ENCODE peak calls at places on chromosomes 13 and 19, in ten cellular contexts. J is EL; K is WTC11; S is H4; T is Caco-2; X is GDM1; V is stimulated activated CD4-positive, alpha-beta T cell treated with anti-CD3 and anti-CD28 coated beads, Interleukin-4, amount 100 ng/mL, for 1 hour; L is fibroblast of pulmonary artery; G is cardiac fibroblast; O is Daoy. H is an unnamed sample.

GRCh38 chr13:43057653-43058317 is 34.4 kb downstream of the DNAJC15 start:
- DNase-seq in V (no peak), K (peak; percentile 23), T (no peak), S (peak; percentile 25), J (peak; percentile 42), X (no peak), O (peak; percentile 61), G (peak; percentile 24), L (peak; percentile 33), H (no peak)

GRCh38 chr13:110455941-110456340 is 105.6 kb downstream of the RAB20 start:
- DNase-seq in G (peak; percentile 82), L (peak; percentile 76), K (peak; percentile 84), S (peak; percentile 80), V (peak; percentile 60), O (peak; percentile 75), X (peak; percentile 79), T (peak; percentile 93), J (peak; percentile 44), H (peak; percentile 78)

GRCh38 chr13:20828540-20829364 is 55.0 kb upstream of the EEF1AKMT1 start:
- DNase-seq in S (peak; percentile 45), J (peak; percentile 71), V (no peak), G (peak; percentile 75), L (peak; percentile 72), K (no peak), X (peak; percentile 41), O (peak; percentile 31), T (no peak), H (peak; percentile 81)

GRCh38 chr19:49852631-49853126 is 1.7 kb downstream of the PTOV1 start:
- DNase-seq in V (no peak), O (no peak), X (no peak), K (no peak), T (no peak), S (no peak), G (no peak), L (no peak), J (no peak), H (peak; percentile 39)

GRCh38 chr13:100544866-100545683 is 43.5 kb downstream of the GGACT start:
- DNase-seq in T (no peak), K (no peak), X (no peak), L (no peak), V (no peak), O (no peak), G (no peak), S (no peak), J (no peak), H (no peak)

GRCh38 chr19:789473-790052 is 7.7 kb upstream of the PTBP1 start:
- DNase-seq in J (no peak), L (no peak), K (peak; percentile 66), G (peak; percentile 37), S (no peak), T (no peak), V (no peak), X (peak; percentile 37), O (peak; percentile 29), H (peak; percentile 23)

GRCh38 chr19:42324655-42325307 is 654 bp upstream of the MEGF8 start:
- DNase-seq in T (no peak), X (no peak), J (no peak), S (no peak), L (no peak), V (no peak), O (no peak), K (peak; percentile 36), G (no peak), H (no peak)

GRCh38 chr13:64154514-64154913 is 2738.9 kb upstream of the PCDH20 start:
- DNase-seq in G (peak; percentile 55), O (no peak), S (peak; percentile 25), K (no peak), X (no peak), J (peak; percentile 24), V (no peak), T (no peak), L (peak; percentile 55), H (no peak)

GRCh38 chr19:2546128-2547032 is 70.5 kb downstream of the GADD45B start:
- DNase-seq in K (peak; percentile 67), J (no peak), X (no peak), G (peak; percentile 73), S (no peak), V (no peak), L (no peak), T (no peak), O (no peak), H (no peak)

GRCh38 chr13:78197231-78197630 is 278.6 kb upstream of the EDNRB start:
- DNase-seq in O (no peak), T (no peak), K (no peak), G (no peak), J (no peak), V (no peak), S (no peak), L (no peak), X (no peak), H (peak; percentile 57)

GRCh38 chr19:45790942-45791341 is 1.7 kb downstream of the DMWD start:
- DNase-seq in T (no peak), G (no peak), K (no peak), O (no peak), V (no peak), J (no peak), X (peak; percentile 72), L (no peak), S (no peak), H (no peak)

GRCh38 chr13:76836311-76836710 is 49.9 kb downstream of the KCTD12 start:
- DNase-seq in S (no peak), T (no peak), K (no peak), G (peak; percentile 38), J (peak; percentile 50), O (peak; percentile 35), V (no peak), X (no peak), L (no peak), H (peak; percentile 20)

GRCh38 chr19:5170329-5170745 is 170.3 kb downstream of the PTPRS start:
- DNase-seq in J (no peak), S (no peak), L (no peak), O (peak; percentile 25), V (peak; percentile 55), K (peak; percentile 82), G (no peak), T (peak; percentile 51), X (no peak), H (no peak)

GRCh38 chr19:13844130-13844631 is 32.8 kb upstream of the NANOS3 start:
- DNase-seq in S (no peak), L (no peak), J (no peak), X (no peak), V (no peak), T (no peak), G (no peak), K (no peak), O (peak; percentile 42), H (peak; percentile 25)

GRCh38 chr13:50914848-50915247 is 5.3 kb downstream of the RNASEH2B start:
- DNase-seq in K (no peak), S (peak; percentile 10), X (no peak), G (no peak), L (peak; percentile 21), O (peak; percentile 37), V (no peak), J (peak; percentile 53), T (no peak), H (peak; percentile 70)

H was measured in GM23248.